ENCODE peak calls at places on chromosomes 3 and 15, in ten cellular contexts. G is AG10803, J is lower leg skin, R is right lobe of liver, D is A549, O is left ventricle myocardium inferior, M is cardiac muscle cell, K is pancreas, V is mucosa of descending colon, Q is tibial artery. H is an unnamed sample.
A peak's percentile ranks its signal among the peaks of the same experiment; 100 is the strongest.

GRCh38 chr3:108136888-108137814 is 46.3 kb upstream of the CD47 start:
- DNase-seq in G (no peak), J (no peak), R (no peak), D (no peak), O (no peak), M (no peak), K (no peak), V (no peak), Q (no peak), H (no peak)

GRCh38 chr15:67548862-67549651 is 6.6 kb downstream of the MAP2K5 start:
- DNase-seq in G (no peak), J (no peak), R (no peak), D (no peak), O (peak; percentile 20), M (peak; percentile 57), K (no peak), V (no peak), Q (no peak), H (peak; percentile 47)

GRCh38 chr3:11155341-11156025 is 1.2 kb downstream of the HRH1 start:
- DNase-seq in G (peak; percentile 84), J (peak; percentile 94), R (peak; percentile 66), D (peak; percentile 87), O (peak; percentile 67), M (peak; percentile 62), K (no peak), V (peak; percentile 54), Q (peak; percentile 89), H (peak; percentile 57)

GRCh38 chr3:174710622-174711021 is 148.5 kb upstream of the NAALADL2 start:
- DNase-seq in G (peak; percentile 44), J (no peak), R (no peak), D (no peak), O (no peak), M (no peak), K (no peak), V (no peak), Q (no peak), H (no peak)

GRCh38 chr3:116767726-116768125 is 58.1 kb downstream of the TUSC7 start:
- DNase-seq in G (no peak), J (no peak), R (no peak), D (no peak), O (no peak), M (no peak), K (no peak), V (no peak), Q (no peak), H (no peak)

GRCh38 chr3:168024537-168024941 is 71.2 kb downstream of the GOLIM4 start:
- DNase-seq in G (peak; percentile 86), J (no peak), R (no peak), D (no peak), O (no peak), M (no peak), K (no peak), V (no peak), Q (no peak), H (no peak)

GRCh38 chr3:129735638-129736037 is 129.2 kb upstream of the PLXND1 start:
- DNase-seq in G (no peak), J (no peak), R (no peak), D (no peak), O (no peak), M (no peak), K (no peak), V (no peak), Q (no peak), H (no peak)

GRCh38 chr3:194936091-194936490 is 250.4 kb downstream of the FAM43A start:
- DNase-seq in G (no peak), J (no peak), R (no peak), D (no peak), O (no peak), M (no peak), K (no peak), V (no peak), Q (no peak), H (no peak)

GRCh38 chr3:152384412-152384811 is 115.7 kb downstream of the MBNL1 start:
- DNase-seq in G (no peak), J (no peak), R (no peak), D (no peak), O (no peak), M (no peak), K (no peak), V (no peak), Q (no peak), H (no peak)

GRCh38 chr3:152388631-152389030 is 119.9 kb downstream of the MBNL1 start:
- DNase-seq in G (no peak), J (no peak), R (no peak), D (no peak), O (no peak), M (no peak), K (no peak), V (no peak), Q (no peak), H (no peak)

GRCh38 chr3:152383136-152383606 is 114.4 kb downstream of the MBNL1 start:
- DNase-seq in G (no peak), J (no peak), R (no peak), D (no peak), O (no peak), M (no peak), K (no peak), V (no peak), Q (no peak), H (no peak)

GRCh38 chr3:152386208-152386607 is 117.5 kb downstream of the MBNL1 start:
- DNase-seq in G (no peak), J (no peak), R (no peak), D (no peak), O (no peak), M (no peak), K (no peak), V (no peak), Q (no peak), H (no peak)

DNA sequence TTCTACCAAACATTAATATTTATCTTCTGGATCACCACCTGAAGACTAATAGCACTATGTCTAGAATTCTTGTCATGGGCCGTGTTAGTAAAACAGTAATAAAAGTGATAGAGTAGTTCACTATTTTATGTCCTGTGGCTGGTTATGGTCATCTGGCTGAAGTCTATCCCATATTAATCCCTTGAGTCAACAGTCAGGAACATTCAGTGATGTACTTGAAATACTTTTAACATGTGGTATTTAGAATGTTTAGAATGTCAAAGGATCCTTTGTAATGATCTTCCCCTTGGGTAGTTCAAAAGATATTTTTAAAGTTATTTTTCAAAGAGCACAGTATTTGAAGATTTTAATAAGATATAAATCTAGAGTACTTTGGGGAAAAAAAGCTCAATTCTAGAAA is 117.0 kb downstream of the MBNL1 start:
- DNase-seq in G (peak; percentile 91), J (no peak), R (no peak), D (no peak), O (no peak), M (no peak), K (no peak), V (no peak), Q (no peak), H (no peak)
- H3K4me3 ChIP-seq in G (no peak overlapping the region), J (no peak overlapping the region), R (no peak overlapping the region), D (no peak overlapping the region), O (no peak overlapping the region), M (no peak overlapping the region), K (no peak overlapping the region), V (no peak overlapping the region), Q (no peak overlapping the region), H (no peak overlapping the region)

GRCh38 chr3:15289661-15290060 is 42.7 kb downstream of the SH3BP5 start:
- DNase-seq in G (no peak), J (no peak), R (no peak), D (no peak), O (no peak), M (no peak), K (no peak), V (no peak), Q (no peak), H (no peak)

GRCh38 chr3:15292765-15293522 is 39.4 kb downstream of the SH3BP5 start:
- DNase-seq in G (no peak), J (no peak), R (peak; percentile 77), D (no peak), O (no peak), M (no peak), K (no peak), V (peak; percentile 70), Q (peak; percentile 97), H (no peak)

GRCh38 chr3:15290731-15291130 is 41.7 kb downstream of the SH3BP5 start:
- DNase-seq in G (no peak), J (no peak), R (no peak), D (no peak), O (no peak), M (no peak), K (no peak), V (no peak), Q (no peak), H (no peak)

GRCh38 chr3:15294914-15295313 is 37.5 kb downstream of the SH3BP5 start:
- DNase-seq in G (no peak), J (no peak), R (no peak), D (no peak), O (no peak), M (no peak), K (peak; percentile 37), V (no peak), Q (peak; percentile 78), H (no peak)

DNA sequence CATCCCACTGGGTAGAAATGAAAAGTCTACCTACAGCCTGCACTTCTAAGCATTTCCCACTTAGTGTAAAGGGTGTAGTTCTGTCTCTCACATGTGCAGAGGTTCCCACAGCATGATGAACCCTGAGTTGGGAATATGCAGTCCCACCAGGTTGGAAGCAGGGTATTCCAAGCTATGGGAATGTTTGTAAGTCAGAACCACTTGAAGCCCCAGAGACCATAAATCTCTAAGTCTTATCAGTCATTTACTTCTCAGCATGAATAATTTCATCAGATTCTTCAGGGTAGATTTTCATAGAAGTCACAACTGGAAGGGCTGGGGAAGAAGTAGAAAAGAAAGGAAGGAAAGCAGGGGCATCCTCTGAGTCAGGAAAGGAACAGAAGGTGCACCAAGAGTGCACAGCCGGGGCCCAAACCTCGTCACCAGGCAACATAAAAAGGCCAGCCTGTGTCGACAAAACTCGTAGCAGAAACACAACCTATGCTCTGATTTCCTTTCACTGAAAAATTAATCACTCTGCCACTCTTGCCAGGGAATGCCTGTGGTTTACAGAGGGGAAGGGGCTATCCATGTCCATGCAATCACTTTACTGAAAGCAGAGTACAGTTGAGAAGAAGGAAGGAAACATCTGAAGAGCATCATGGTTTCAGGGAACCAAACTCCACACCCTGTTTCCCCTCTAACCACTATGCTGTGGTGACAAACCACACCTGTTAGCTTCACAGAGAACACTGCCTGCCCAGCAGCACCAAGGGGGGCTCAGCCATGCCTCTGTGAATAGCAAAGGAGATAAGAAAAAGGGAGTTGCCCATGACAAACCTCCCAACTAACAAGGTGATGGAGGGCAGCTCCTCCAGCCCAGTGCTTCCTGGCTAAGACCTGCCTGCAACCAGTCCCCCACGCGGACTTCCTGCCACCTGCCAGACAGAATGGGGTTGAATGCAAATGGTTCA is 40.5 kb downstream of the SH3BP5 start:
- DNase-seq in G (no peak), J (no peak), R (no peak), D (no peak), O (no peak), M (no peak), K (no peak), V (peak; percentile 78), Q (peak; percentile 66), H (no peak)
- H3K4me3 ChIP-seq in G (no peak overlapping the region), J (no peak overlapping the region), R (no peak overlapping the region), D (no peak overlapping the region), O (no peak overlapping the region), M (no peak overlapping the region), K (no peak overlapping the region), V (no peak overlapping the region), Q (no peak overlapping the region), H (no peak overlapping the region)

DNA sequence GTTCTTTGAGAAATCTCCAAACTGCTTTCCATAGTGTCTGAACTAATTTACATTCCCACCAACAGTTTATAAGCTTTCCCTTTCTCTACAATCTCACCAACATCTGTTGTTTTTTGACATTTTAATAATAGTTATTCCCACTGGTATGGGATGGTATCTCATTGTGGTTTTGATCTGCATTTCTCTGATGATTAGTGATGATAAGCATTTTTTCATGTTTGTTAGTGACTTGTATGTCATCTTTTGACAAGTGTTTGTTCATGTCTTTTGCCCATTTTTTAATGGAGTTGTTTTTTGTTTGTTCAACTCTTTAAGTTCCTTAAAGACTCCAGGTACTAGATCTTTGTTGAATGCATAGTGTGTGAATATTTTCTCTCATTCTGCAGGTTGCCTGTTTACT is 116.6 kb upstream of the TSC22D2 start:
- DNase-seq in G (no peak), J (no peak), R (no peak), D (no peak), O (no peak), M (no peak), K (no peak), V (no peak), Q (no peak), H (no peak)
- H3K4me3 ChIP-seq in G (no peak overlapping the region), J (no peak overlapping the region), R (no peak overlapping the region), D (no peak overlapping the region), O (no peak overlapping the region), M (no peak overlapping the region), K (no peak overlapping the region), V (no peak overlapping the region), Q (no peak overlapping the region), H (no peak overlapping the region)

GRCh38 chr15:40755821-40756220 is 767 bp upstream of the RMDN3 start:
- DNase-seq in G (no peak), J (no peak), R (peak; percentile 47), D (no peak), O (no peak), M (no peak), K (no peak), V (no peak), Q (no peak), H (no peak)
- H3K4me3 ChIP-seq in G (peak overlapping the region; percentile 95), J (no peak overlapping the region), R (peak overlapping the region; percentile 95), D (peak overlapping the region; percentile 91), O (peak overlapping the region; percentile 92), M (peak overlapping the region; percentile 77), K (peak overlapping the region; percentile 92), V (no peak overlapping the region), Q (peak overlapping the region; percentile 82), H (no peak overlapping the region)